ENCODE peak calls at places on chromosomes 2 and 18, in four cellular contexts. One of them, this sample, is unnamed.

GRCh38 chr2:111091811-111092211 is 28.9 kb upstream of the BCL2L11 start:
- DNase-seq in cardiac septum: no peak
- DNase-seq in ovary: no peak
- DNase-seq in KG1: no peak
- DNase-seq in this sample: no peak

GRCh38 chr2:67600472-67600871 is 203.3 kb downstream of the ETAA1 start:
- DNase-seq in ovary: no peak
- DNase-seq in cardiac septum: no peak
- DNase-seq in KG1: no peak
- DNase-seq in this sample: peak

GRCh38 chr2:71706836-71707235 is 253.5 kb downstream of the DYSF start:
- DNase-seq in cardiac septum: no peak
- DNase-seq in KG1: no peak
- DNase-seq in ovary: no peak
- DNase-seq in this sample: no peak

GRCh38 chr2:38407111-38407682 is 30.1 kb upstream of the ATL2 start:
- DNase-seq in KG1: no peak
- DNase-seq in ovary: peak
- DNase-seq in cardiac septum: no peak
- DNase-seq in this sample: no peak

GRCh38 chr2:237449193-237449797 is 35.3 kb upstream of the COL6A3 start:
- DNase-seq in KG1: no peak
- DNase-seq in ovary: no peak
- DNase-seq in cardiac septum: no peak
- DNase-seq in this sample: no peak

GRCh38 chr2:57080035-57080434 is 896.2 kb downstream of the CCDC85A start:
- DNase-seq in cardiac septum: no peak
- DNase-seq in ovary: no peak
- DNase-seq in KG1: no peak
- DNase-seq in this sample: no peak

GRCh38 chr2:174971868-174972781 is 33.1 kb downstream of the CHN1 start:
- DNase-seq in cardiac septum: no peak
- DNase-seq in ovary: no peak
- DNase-seq in KG1: no peak
- DNase-seq in this sample: no peak

GRCh38 chr2:404581-404980 is 116.7 kb upstream of the ALKAL2 start:
- DNase-seq in cardiac septum: no peak
- DNase-seq in KG1: no peak
- DNase-seq in ovary: no peak
- DNase-seq in this sample: no peak

GRCh38 chr2:136098441-136098840 is 19.5 kb downstream of the CXCR4 start:
- DNase-seq in KG1: no peak
- DNase-seq in ovary: no peak
- DNase-seq in cardiac septum: no peak
- DNase-seq in this sample: no peak

GRCh38 chr2:203789613-203790012 is 78.0 kb upstream of the CTLA4 start:
- DNase-seq in ovary: no peak
- DNase-seq in cardiac septum: no peak
- DNase-seq in KG1: no peak
- DNase-seq in this sample: no peak

GRCh38 chr18:27583021-27583420 is 397.9 kb upstream of the CHST9 start:
- DNase-seq in ovary: no peak
- DNase-seq in cardiac septum: no peak
- DNase-seq in KG1: no peak
- DNase-seq in this sample: no peak

GRCh38 chr2:21052044-21052443 is 8.2 kb upstream of the APOB start:
- DNase-seq in cardiac septum: no peak
- DNase-seq in KG1: no peak
- DNase-seq in ovary: no peak
- DNase-seq in this sample: no peak

GRCh38 chr2:130842770-130843169 is 6.1 kb downstream of the ARHGEF4 start:
- DNase-seq in ovary: no peak
- DNase-seq in cardiac septum: no peak
- DNase-seq in KG1: no peak
- DNase-seq in this sample: no peak

GRCh38 chr2:58553937-58554336 is 312.8 kb upstream of the FANCL start:
- DNase-seq in KG1: no peak
- DNase-seq in ovary: no peak
- DNase-seq in cardiac septum: no peak
- DNase-seq in this sample: no peak

GRCh38 chr2:238285653-238286082 is 2.7 kb downstream of the PER2 start:
- DNase-seq in ovary: peak
- DNase-seq in KG1: no peak
- DNase-seq in cardiac septum: no peak
- DNase-seq in this sample: no peak

GRCh38 chr2:38187416-38188127 is 111.6 kb upstream of the CYP1B1 start:
- DNase-seq in KG1: no peak
- DNase-seq in cardiac septum: no peak
- DNase-seq in ovary: peak
- DNase-seq in this sample: no peak

GRCh38 chr18:57743008-57743407 is 60.1 kb downstream of the ATP8B1 start:
- DNase-seq in KG1: no peak
- DNase-seq in cardiac septum: no peak
- DNase-seq in ovary: no peak
- DNase-seq in this sample: no peak

GRCh38 chr2:221309888-221310287 is 262.2 kb downstream of the EPHA4 start:
- DNase-seq in ovary: no peak
- DNase-seq in KG1: no peak
- DNase-seq in cardiac septum: no peak
- DNase-seq in this sample: no peak

GRCh38 chr2:218806346-218806978 is 24.5 kb downstream of the CYP27A1 start:
- DNase-seq in cardiac septum: no peak
- DNase-seq in ovary: peak
- DNase-seq in KG1: no peak
- DNase-seq in this sample: no peak

GRCh38 chr2:133458280-133458679 is 110.0 kb downstream of the NCKAP5 start:
- DNase-seq in ovary: no peak
- DNase-seq in cardiac septum: no peak
- DNase-seq in KG1: no peak
- DNase-seq in this sample: no peak

GRCh38 chr18:32425466-32425865 is 45.2 kb downstream of the GAREM1 start:
- DNase-seq in cardiac septum: no peak
- DNase-seq in ovary: no peak
- DNase-seq in KG1: no peak
- DNase-seq in this sample: no peak

GRCh38 chr2:234845602-234846588 is 105.9 kb upstream of the SH3BP4 start:
- DNase-seq in KG1: no peak
- DNase-seq in cardiac septum: peak
- DNase-seq in ovary: no peak
- DNase-seq in this sample: no peak

GRCh38 chr2:191404568-191404991 is 159.4 kb downstream of the MYO1B start:
- DNase-seq in ovary: no peak
- DNase-seq in cardiac septum: no peak
- DNase-seq in KG1: no peak
- DNase-seq in this sample: no peak

GRCh38 chr2:128354161-128354560 is 35.5 kb upstream of the HS6ST1 start:
- DNase-seq in cardiac septum: no peak
- DNase-seq in KG1: no peak
- DNase-seq in ovary: no peak
- DNase-seq in this sample: no peak

GRCh38 chr2:1010373-1011017 is 59.8 kb downstream of the SNTG2 start:
- DNase-seq in ovary: no peak
- DNase-seq in cardiac septum: no peak
- DNase-seq in KG1: no peak
- DNase-seq in this sample: no peak

GRCh38 chr2:144217853-144218633 is 301.9 kb downstream of the ZEB2 start:
- DNase-seq in cardiac septum: no peak
- DNase-seq in KG1: no peak
- DNase-seq in ovary: no peak
- DNase-seq in this sample: no peak

GRCh38 chr2:173553589-173553988 is 198.9 kb downstream of the CDCA7 start:
- DNase-seq in cardiac septum: no peak
- DNase-seq in KG1: no peak
- DNase-seq in ovary: no peak
- DNase-seq in this sample: no peak

GRCh38 chr2:168698959-168699358 is 103.5 kb upstream of the NOSTRIN start:
- DNase-seq in cardiac septum: no peak
- DNase-seq in KG1: no peak
- DNase-seq in ovary: no peak
- DNase-seq in this sample: no peak